ENCODE peak calls at places on chromosomes 12 and 14, in ten cellular contexts. One of them, this sample, is unnamed.

GRCh38 chr14:22848391-22849164 is 12.2 kb downstream of the MMP14 start:
- DNase-seq in IMR-90: peak
- DNase-seq in psoas muscle: peak
- DNase-seq in AG04449: no peak
- DNase-seq in Calu3: no peak
- DNase-seq in pancreas: no peak
- DNase-seq in dorsolateral prefrontal cortex: peak
- DNase-seq in astrocyte of the spinal cord: peak
- DNase-seq in tibial nerve: peak
- DNase-seq in cardiac muscle cell: no peak
- DNase-seq in this sample: peak

GRCh38 chr14:68596701-68597100 is 196.2 kb downstream of the ZFP36L1 start:
- DNase-seq in tibial nerve: no peak
- DNase-seq in pancreas: peak
- DNase-seq in Calu3: no peak
- DNase-seq in astrocyte of the spinal cord: no peak
- DNase-seq in psoas muscle: peak
- DNase-seq in dorsolateral prefrontal cortex: no peak
- DNase-seq in AG04449: no peak
- DNase-seq in cardiac muscle cell: no peak
- DNase-seq in IMR-90: no peak
- DNase-seq in this sample: no peak

GRCh38 chr12:49821375-49822287 is 6.6 kb downstream of the NCKAP5L start:
- DNase-seq in cardiac muscle cell: no peak
- DNase-seq in astrocyte of the spinal cord: no peak
- DNase-seq in pancreas: no peak
- DNase-seq in AG04449: no peak
- DNase-seq in Calu3: no peak
- DNase-seq in dorsolateral prefrontal cortex: no peak
- DNase-seq in IMR-90: no peak
- DNase-seq in tibial nerve: no peak
- DNase-seq in psoas muscle: no peak
- DNase-seq in this sample: no peak

GRCh38 chr12:108752387-108752786 is 21.1 kb upstream of the CORO1C start:
- DNase-seq in cardiac muscle cell: no peak
- DNase-seq in tibial nerve: no peak
- DNase-seq in pancreas: no peak
- DNase-seq in AG04449: no peak
- DNase-seq in dorsolateral prefrontal cortex: no peak
- DNase-seq in IMR-90: no peak
- DNase-seq in psoas muscle: no peak
- DNase-seq in Calu3: no peak
- DNase-seq in astrocyte of the spinal cord: no peak
- DNase-seq in this sample: no peak

GRCh38 chr12:123384318-123384993 is 524 bp downstream of the KMT5A start:
- DNase-seq in pancreas: peak
- DNase-seq in astrocyte of the spinal cord: no peak
- DNase-seq in IMR-90: no peak
- DNase-seq in AG04449: no peak
- DNase-seq in cardiac muscle cell: peak
- DNase-seq in Calu3: peak
- DNase-seq in psoas muscle: no peak
- DNase-seq in dorsolateral prefrontal cortex: no peak
- DNase-seq in tibial nerve: no peak
- DNase-seq in this sample: no peak

GRCh38 chr14:50001146-50001998 is 108.5 kb downstream of the ARF6 start:
- DNase-seq in astrocyte of the spinal cord: peak
- DNase-seq in dorsolateral prefrontal cortex: no peak
- DNase-seq in tibial nerve: peak
- DNase-seq in cardiac muscle cell: no peak
- DNase-seq in pancreas: peak
- DNase-seq in IMR-90: peak
- DNase-seq in Calu3: peak
- DNase-seq in psoas muscle: peak
- DNase-seq in AG04449: no peak
- DNase-seq in this sample: no peak

GRCh38 chr12:6884539-6884938 is 11.4 kb upstream of the SPSB2 start:
- DNase-seq in IMR-90: no peak
- DNase-seq in pancreas: no peak
- DNase-seq in dorsolateral prefrontal cortex: no peak
- DNase-seq in Calu3: no peak
- DNase-seq in cardiac muscle cell: no peak
- DNase-seq in tibial nerve: no peak
- DNase-seq in astrocyte of the spinal cord: no peak
- DNase-seq in AG04449: no peak
- DNase-seq in psoas muscle: no peak
- DNase-seq in this sample: no peak

GRCh38 chr14:86575141-86575540 is 1045.2 kb downstream of the FLRT2 start:
- DNase-seq in astrocyte of the spinal cord: peak
- DNase-seq in pancreas: no peak
- DNase-seq in IMR-90: peak
- DNase-seq in AG04449: peak
- DNase-seq in psoas muscle: no peak
- DNase-seq in Calu3: no peak
- DNase-seq in tibial nerve: no peak
- DNase-seq in cardiac muscle cell: no peak
- DNase-seq in dorsolateral prefrontal cortex: no peak
- DNase-seq in this sample: peak

GRCh38 chr12:51970904-51971646 is 19.6 kb downstream of the ACVR1B start:
- DNase-seq in psoas muscle: no peak
- DNase-seq in tibial nerve: no peak
- DNase-seq in AG04449: no peak
- DNase-seq in IMR-90: peak
- DNase-seq in cardiac muscle cell: peak
- DNase-seq in Calu3: peak
- DNase-seq in dorsolateral prefrontal cortex: no peak
- DNase-seq in pancreas: no peak
- DNase-seq in astrocyte of the spinal cord: peak
- DNase-seq in this sample: peak

GRCh38 chr12:61037792-61038191 is 1222.4 kb upstream of the USP15 start:
- DNase-seq in cardiac muscle cell: no peak
- DNase-seq in psoas muscle: no peak
- DNase-seq in astrocyte of the spinal cord: no peak
- DNase-seq in IMR-90: no peak
- DNase-seq in tibial nerve: no peak
- DNase-seq in dorsolateral prefrontal cortex: no peak
- DNase-seq in AG04449: no peak
- DNase-seq in pancreas: no peak
- DNase-seq in Calu3: no peak
- DNase-seq in this sample: no peak

GRCh38 chr12:68587448-68587873 is 23.2 kb upstream of the RAP1B start:
- DNase-seq in astrocyte of the spinal cord: peak
- DNase-seq in pancreas: no peak
- DNase-seq in dorsolateral prefrontal cortex: no peak
- DNase-seq in psoas muscle: no peak
- DNase-seq in Calu3: no peak
- DNase-seq in cardiac muscle cell: no peak
- DNase-seq in AG04449: no peak
- DNase-seq in IMR-90: no peak
- DNase-seq in tibial nerve: no peak
- DNase-seq in this sample: peak

GRCh38 chr12:34108405-34108803 is 86.1 kb downstream of the ALG10 start:
- DNase-seq in dorsolateral prefrontal cortex: no peak
- DNase-seq in Calu3: no peak
- DNase-seq in IMR-90: no peak
- DNase-seq in astrocyte of the spinal cord: no peak
- DNase-seq in psoas muscle: no peak
- DNase-seq in tibial nerve: no peak
- DNase-seq in cardiac muscle cell: no peak
- DNase-seq in pancreas: peak
- DNase-seq in AG04449: no peak
- DNase-seq in this sample: no peak

GRCh38 chr12:65918057-65918456 is 93.8 kb downstream of the HMGA2 start:
- DNase-seq in cardiac muscle cell: no peak
- DNase-seq in astrocyte of the spinal cord: no peak
- DNase-seq in IMR-90: no peak
- DNase-seq in psoas muscle: no peak
- DNase-seq in Calu3: no peak
- DNase-seq in pancreas: no peak
- DNase-seq in AG04449: no peak
- DNase-seq in tibial nerve: no peak
- DNase-seq in dorsolateral prefrontal cortex: no peak
- DNase-seq in this sample: no peak

GRCh38 chr12:65922077-65922476 is 97.8 kb downstream of the HMGA2 start:
- DNase-seq in AG04449: no peak
- DNase-seq in astrocyte of the spinal cord: no peak
- DNase-seq in dorsolateral prefrontal cortex: no peak
- DNase-seq in psoas muscle: no peak
- DNase-seq in tibial nerve: no peak
- DNase-seq in Calu3: no peak
- DNase-seq in cardiac muscle cell: no peak
- DNase-seq in pancreas: no peak
- DNase-seq in IMR-90: no peak
- DNase-seq in this sample: no peak

GRCh38 chr12:65925626-65926025 is 101.3 kb downstream of the HMGA2 start:
- DNase-seq in astrocyte of the spinal cord: no peak
- DNase-seq in dorsolateral prefrontal cortex: no peak
- DNase-seq in cardiac muscle cell: no peak
- DNase-seq in pancreas: no peak
- DNase-seq in AG04449: no peak
- DNase-seq in IMR-90: no peak
- DNase-seq in tibial nerve: no peak
- DNase-seq in psoas muscle: no peak
- DNase-seq in Calu3: no peak
- DNase-seq in this sample: no peak

GRCh38 chr12:65926119-65927004 is 102.1 kb downstream of the HMGA2 start:
- DNase-seq in astrocyte of the spinal cord: no peak
- DNase-seq in Calu3: no peak
- DNase-seq in dorsolateral prefrontal cortex: no peak
- DNase-seq in psoas muscle: no peak
- DNase-seq in AG04449: no peak
- DNase-seq in pancreas: no peak
- DNase-seq in IMR-90: no peak
- DNase-seq in cardiac muscle cell: no peak
- DNase-seq in tibial nerve: no peak
- DNase-seq in this sample: no peak

GRCh38 chr12:65923228-65923627 is 98.9 kb downstream of the HMGA2 start:
- DNase-seq in cardiac muscle cell: no peak
- DNase-seq in pancreas: no peak
- DNase-seq in dorsolateral prefrontal cortex: no peak
- DNase-seq in psoas muscle: no peak
- DNase-seq in astrocyte of the spinal cord: no peak
- DNase-seq in AG04449: no peak
- DNase-seq in tibial nerve: no peak
- DNase-seq in IMR-90: no peak
- DNase-seq in Calu3: no peak
- DNase-seq in this sample: no peak
- TF ChIP-seq CTCF in cardiac muscle cell: no peak
- TF ChIP-seq CTCF in pancreas: no peak
- TF ChIP-seq CTCF in dorsolateral prefrontal cortex: no peak
- TF ChIP-seq CTCF in psoas muscle: no peak
- TF ChIP-seq CTCF in astrocyte of the spinal cord: peak
- TF ChIP-seq CTCF in AG04449: no peak
- TF ChIP-seq CTCF in tibial nerve: no peak
- TF ChIP-seq CTCF in IMR-90: peak
- TF ChIP-seq CTCF in Calu3: no peak
- TF ChIP-seq CTCF in this sample: no peak

DNA sequence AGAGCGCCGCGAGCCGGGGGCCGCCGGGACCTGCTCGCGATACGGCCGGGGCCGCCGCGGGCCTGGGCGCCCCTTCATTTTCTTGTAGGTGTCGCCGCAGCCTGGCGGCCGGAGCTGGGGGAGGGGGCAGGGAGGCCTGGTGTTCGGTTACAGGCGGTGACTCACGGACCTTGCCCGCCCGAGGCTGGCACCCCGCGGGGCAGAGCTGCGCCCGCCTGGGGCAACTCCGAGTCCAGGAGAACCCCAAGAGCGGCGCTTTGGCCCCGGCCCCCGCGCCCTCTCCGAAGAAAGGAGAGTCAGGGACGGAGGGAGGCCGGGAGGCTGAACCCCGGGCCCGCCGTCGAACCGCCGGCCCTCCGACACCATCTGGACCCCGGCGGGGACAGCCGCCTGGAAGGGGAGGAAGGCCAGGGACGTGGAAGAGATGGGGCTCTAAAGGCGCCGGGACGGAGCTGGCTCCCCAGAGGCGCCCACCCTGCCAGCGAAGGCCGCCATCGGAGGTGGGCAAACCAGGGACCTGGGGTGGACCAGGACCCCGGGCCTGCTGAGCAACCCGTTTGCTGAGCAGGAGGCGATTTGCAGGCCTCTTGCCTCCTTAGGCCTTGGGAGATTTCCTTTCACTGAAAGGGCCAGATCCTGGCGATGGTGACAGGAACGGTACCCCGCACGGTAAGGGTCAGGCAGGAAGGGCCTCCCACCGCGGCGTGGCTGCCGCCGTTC is 828 bp upstream of the NUAK1 start:
- DNase-seq in dorsolateral prefrontal cortex: peak
- DNase-seq in cardiac muscle cell: peak
- DNase-seq in astrocyte of the spinal cord: peak
- DNase-seq in psoas muscle: peak
- DNase-seq in Calu3: peak
- DNase-seq in tibial nerve: peak
- DNase-seq in IMR-90: peak
- DNase-seq in AG04449: no peak
- DNase-seq in pancreas: peak
- DNase-seq in this sample: peak
- TF ChIP-seq CTCF in dorsolateral prefrontal cortex: no peak
- TF ChIP-seq CTCF in cardiac muscle cell: no peak
- TF ChIP-seq CTCF in astrocyte of the spinal cord: no peak
- TF ChIP-seq CTCF in psoas muscle: no peak
- TF ChIP-seq CTCF in Calu3: no peak
- TF ChIP-seq CTCF in tibial nerve: no peak
- TF ChIP-seq CTCF in IMR-90: no peak
- TF ChIP-seq CTCF in AG04449: no peak
- TF ChIP-seq CTCF in pancreas: no peak
- TF ChIP-seq CTCF in this sample: no peak

GRCh38 chr12:114476159-114476558 is 70.2 kb upstream of the TBX5 start:
- DNase-seq in dorsolateral prefrontal cortex: no peak
- DNase-seq in AG04449: no peak
- DNase-seq in astrocyte of the spinal cord: peak
- DNase-seq in tibial nerve: no peak
- DNase-seq in psoas muscle: no peak
- DNase-seq in pancreas: no peak
- DNase-seq in cardiac muscle cell: peak
- DNase-seq in Calu3: no peak
- DNase-seq in IMR-90: peak
- DNase-seq in this sample: peak
- TF ChIP-seq CTCF in dorsolateral prefrontal cortex: peak
- TF ChIP-seq CTCF in AG04449: no peak
- TF ChIP-seq CTCF in astrocyte of the spinal cord: peak
- TF ChIP-seq CTCF in tibial nerve: no peak
- TF ChIP-seq CTCF in psoas muscle: no peak
- TF ChIP-seq CTCF in pancreas: no peak
- TF ChIP-seq CTCF in cardiac muscle cell: peak
- TF ChIP-seq CTCF in Calu3: no peak
- TF ChIP-seq CTCF in IMR-90: peak
- TF ChIP-seq CTCF in this sample: peak

DNA sequence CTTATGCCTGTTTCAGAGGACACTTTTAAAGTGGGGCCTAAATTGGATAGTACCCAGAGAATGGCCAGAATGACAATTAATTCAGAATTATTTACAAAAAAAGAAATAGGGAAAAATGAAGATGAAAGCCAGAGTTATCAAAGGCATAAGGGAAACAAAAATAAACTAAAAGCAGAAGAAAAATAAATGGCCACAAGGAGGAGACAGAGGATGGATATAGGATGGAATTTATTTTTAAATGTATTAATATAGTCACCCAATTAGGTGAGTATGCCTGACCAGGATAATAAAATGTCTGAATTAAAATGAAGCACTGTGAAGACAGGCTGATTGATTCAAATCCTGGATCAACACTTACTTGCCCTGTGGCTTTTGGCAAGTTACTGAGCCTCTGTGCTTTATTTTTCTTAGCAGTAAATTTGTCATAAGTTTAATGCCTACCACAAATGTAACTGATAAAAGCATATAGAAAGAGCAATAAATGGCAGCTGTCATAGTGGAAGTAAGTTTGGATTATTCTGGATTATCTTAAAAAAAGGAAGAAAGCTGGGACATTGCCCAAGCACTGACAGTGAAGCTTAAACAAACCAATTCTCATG is 3.4 kb downstream of the CLEC9A start:
- DNase-seq in dorsolateral prefrontal cortex: no peak
- DNase-seq in astrocyte of the spinal cord: peak
- DNase-seq in pancreas: no peak
- DNase-seq in psoas muscle: no peak
- DNase-seq in IMR-90: peak
- DNase-seq in Calu3: no peak
- DNase-seq in AG04449: no peak
- DNase-seq in cardiac muscle cell: no peak
- DNase-seq in tibial nerve: no peak
- DNase-seq in this sample: peak
- TF ChIP-seq CTCF in dorsolateral prefrontal cortex: peak
- TF ChIP-seq CTCF in astrocyte of the spinal cord: peak
- TF ChIP-seq CTCF in pancreas: peak
- TF ChIP-seq CTCF in psoas muscle: peak
- TF ChIP-seq CTCF in IMR-90: peak
- TF ChIP-seq CTCF in Calu3: no peak
- TF ChIP-seq CTCF in AG04449: peak
- TF ChIP-seq CTCF in cardiac muscle cell: no peak
- TF ChIP-seq CTCF in tibial nerve: peak
- TF ChIP-seq CTCF in this sample: peak

This sample was measured in fibroblast of lung.